ENCODE peak calls at places on chromosomes 16 and 17, in six cellular contexts. D is nephron progenitor cell; H is NCI-H146; Y is activated gamma-delta T cell treated with anti-CD3 and anti-CD28 coated beads, Interleukin-2, amount 50 U/mL, for 16 hours; K is left cardiac atrium; O is SJSA1. B is an unnamed sample.

GRCh38 chr17:45368661-45369060 is 51.8 kb upstream of the MAP3K14 start:
- DNase-seq in D (no peak), H (no peak), Y (no peak), K (no peak), O (peak; percentile 95), B (no peak)

GRCh38 chr16:55605756-55606155 is 39.3 kb downstream of the CAPNS2 start:
- DNase-seq in D (no peak), H (no peak), Y (no peak), K (no peak), O (no peak), B (no peak)

GRCh38 chr16:64687796-64688195 is 434.1 kb downstream of the CDH11 start:
- DNase-seq in D (no peak), H (no peak), Y (no peak), K (no peak), O (no peak), B (no peak)

GRCh38 chr17:74922172-74922571 is 883 bp downstream of the USH1G start:
- DNase-seq in D (peak; percentile 39), H (no peak), Y (no peak), K (no peak), O (no peak), B (no peak)

GRCh38 chr16:80610489-80611156 is 69.8 kb downstream of the DYNLRB2 start:
- DNase-seq in D (no peak), H (no peak), Y (no peak), K (no peak), O (no peak), B (no peak)

GRCh38 chr16:68676113-68676860 is 31.2 kb downstream of the CDH3 start:
- DNase-seq in D (no peak), H (no peak), Y (no peak), K (no peak), O (no peak), B (no peak)

GRCh38 chr16:81831722-81832126 is 52.6 kb downstream of the PLCG2 start:
- DNase-seq in D (no peak), H (no peak), Y (peak; percentile 49), K (peak; percentile 54), O (no peak), B (no peak)

GRCh38 chr17:58756246-58757161 is 850 bp downstream of the PPM1E start:
- DNase-seq in D (peak; percentile 62), H (peak; percentile 57), Y (no peak), K (no peak), O (peak; percentile 7), B (peak; percentile 38)

GRCh38 chr17:327296-327695 is 25.3 kb downstream of the RPH3AL start:
- DNase-seq in D (no peak), H (no peak), Y (no peak), K (no peak), O (no peak), B (no peak)

GRCh38 chr17:17750881-17751280 is 69.6 kb downstream of the RAI1 start:
- DNase-seq in D (no peak), H (no peak), Y (peak; percentile 24), K (no peak), O (no peak), B (no peak)

GRCh38 chr16:53872248-53873221 is 168.6 kb downstream of the FTO start:
- DNase-seq in D (no peak), H (no peak), Y (no peak), K (no peak), O (no peak), B (no peak)

GRCh38 chr16:28189237-28189636 is 22.5 kb downstream of the XPO6 start:
- DNase-seq in D (no peak), H (no peak), Y (no peak), K (no peak), O (no peak), B (no peak)

GRCh38 chr16:457732-458400 is 32.4 kb downstream of the RAB11FIP3 start:
- DNase-seq in D (no peak), H (no peak), Y (no peak), K (peak; percentile 36), O (no peak), B (no peak)

B was measured in NCI-H345.